ENCODE peak calls at places on chromosomes 4 and X, in ten cellular contexts. S is transverse colon, D is astrocyte of the spinal cord, Z is PC-9, C is kidney, J is mammary epithelial cell, A is cardiac fibroblast, X is tibial nerve, M is pancreas, P is lower lobe of right lung. T is an unnamed sample.

GRCh38 chrX:139725720-139726119 is 17.8 kb upstream of the MCF2 start:
- DNase-seq in D (no peak), Z (no peak), X (no peak), S (no peak), M (no peak), A (no peak), J (no peak), C (no peak), P (no peak), T (no peak)

GRCh38 chr4:113433116-113433515 is 328.4 kb downstream of the CAMK2D start:
- DNase-seq in P (no peak), C (no peak), X (no peak), J (no peak), D (no peak), Z (no peak), S (no peak), A (peak), M (no peak), T (no peak)

GRCh38 chr4:145709843-145710242 is 29.9 kb downstream of the C4orf51 start:
- DNase-seq in J (peak), C (no peak), P (no peak), A (peak), D (peak), M (no peak), X (no peak), S (no peak), Z (peak), T (peak)

GRCh38 chrX:87517571-87518141 is at the start of gene KLHL4:
- DNase-seq in Z (no peak), P (no peak), D (peak), A (peak), J (peak), M (no peak), S (no peak), C (no peak), X (no peak), T (peak)

GRCh38 chr4:86055898-86056297 is 304.0 kb downstream of the MAPK10 start:
- DNase-seq in D (peak), M (no peak), P (no peak), X (no peak), S (no peak), J (peak), Z (no peak), C (no peak), A (no peak), T (peak)

GRCh38 chr4:3868841-3869572 is 102.8 kb downstream of the ADRA2C start:
- DNase-seq in Z (no peak), X (no peak), P (no peak), S (no peak), D (no peak), C (no peak), M (no peak), A (no peak), J (no peak), T (no peak)

GRCh38 chrX:37712458-37712857 is 26.9 kb downstream of the XK start:
- DNase-seq in S (no peak), P (no peak), D (peak), J (peak), Z (no peak), A (peak), M (no peak), C (no peak), X (no peak), T (peak)

GRCh38 chrX:130097507-130098201 is 12.6 kb downstream of the ELF4 start:
- DNase-seq in A (no peak), Z (peak), J (no peak), M (no peak), P (peak), D (no peak), C (peak), S (peak), X (no peak), T (no peak)

GRCh38 chr4:153513596-153513995 is 47.4 kb downstream of the TMEM131L start:
- DNase-seq in J (no peak), Z (no peak), M (no peak), X (no peak), S (no peak), A (peak), C (no peak), P (no peak), D (peak), T (peak)

GRCh38 chr4:145679991-145680455 is at the start of gene C4orf51:
- DNase-seq in M (no peak), P (no peak), J (peak), S (no peak), C (no peak), D (peak), Z (peak), A (peak), X (no peak), T (peak)

GRCh38 chrX:152937236-152937635 is 39.4 kb downstream of the ZNF185 start:
- DNase-seq in J (no peak), P (no peak), D (no peak), C (no peak), M (no peak), S (no peak), Z (no peak), A (no peak), X (no peak), T (no peak)

GRCh38 chrX:24253030-24253429 is 60.8 kb downstream of the SUPT20HL2 start:
- DNase-seq in X (no peak), C (no peak), J (no peak), D (no peak), M (no peak), Z (no peak), P (no peak), S (no peak), A (no peak), T (no peak)

GRCh38 chr4:6206771-6207290 is 6.5 kb upstream of the JAKMIP1 start:
- DNase-seq in P (no peak), S (no peak), D (no peak), C (peak), J (no peak), Z (no peak), M (no peak), A (no peak), X (no peak), T (no peak)

GRCh38 chrX:139126493-139126892 is 404.0 kb upstream of the F9 start:
- DNase-seq in D (no peak), X (no peak), J (peak), P (no peak), A (no peak), Z (no peak), M (peak), C (no peak), S (peak), T (peak)

GRCh38 chr4:159698336-159698735 is 595.5 kb downstream of the RAPGEF2 start:
- DNase-seq in Z (no peak), J (no peak), S (no peak), M (no peak), A (no peak), C (no peak), D (peak), X (no peak), P (no peak), T (no peak)

GRCh38 chrX:56802921-56803848 is 74.1 kb downstream of the NBDY start:
- DNase-seq in A (peak), P (no peak), M (peak), X (peak), S (peak), J (peak), Z (no peak), D (peak), C (peak), T (peak)

GRCh38 chr4:75248770-75249467 is 265.3 kb downstream of the RCHY1 start:
- DNase-seq in D (no peak), S (no peak), M (no peak), A (no peak), P (no peak), Z (peak), C (no peak), X (no peak), J (peak), T (peak)
- H3K4me3 ChIP-seq in D (no peak), S (no peak), M (no peak), A (no peak), P (no peak), Z (no peak), C (no peak), X (no peak), J (no peak), T (no peak)

DNA sequence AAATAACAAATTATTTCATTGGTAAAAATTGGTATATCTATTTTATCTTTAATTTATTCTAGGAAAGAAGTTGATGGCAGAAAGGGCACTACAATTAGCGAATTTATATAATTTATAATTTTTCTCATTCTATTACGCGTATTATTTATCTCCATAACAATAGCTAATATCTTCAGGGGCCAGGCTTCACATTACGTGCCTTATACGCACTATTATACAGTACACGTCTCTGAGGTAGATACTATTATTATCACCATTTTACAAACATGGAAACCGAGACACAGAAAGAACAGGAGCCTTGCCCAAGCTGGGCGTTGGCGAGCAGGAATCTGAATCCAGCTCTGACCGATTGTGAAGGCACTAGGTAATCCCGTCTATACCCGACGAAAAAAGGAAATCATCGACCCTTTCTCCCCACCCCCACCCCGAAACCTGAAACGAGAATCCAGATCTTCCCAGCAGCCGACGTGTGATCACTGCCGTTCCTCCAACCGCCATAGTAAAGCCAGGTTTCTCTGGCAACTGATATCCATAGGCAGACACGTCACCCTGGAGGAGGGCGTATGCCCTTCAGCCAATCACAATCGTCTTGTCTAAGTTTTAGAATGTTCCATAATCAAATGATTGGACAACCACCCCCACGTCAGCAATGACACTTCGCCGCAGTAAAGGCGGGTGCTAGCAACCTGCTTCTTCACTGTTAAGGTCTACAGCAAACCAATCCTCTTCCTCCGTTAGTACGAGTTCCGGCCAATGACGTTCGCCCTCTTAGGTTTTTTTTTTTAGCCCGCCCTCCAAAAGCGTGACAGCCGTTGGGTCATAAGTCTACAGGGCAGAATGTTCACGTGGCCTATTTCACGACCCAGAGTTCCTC is at the start of gene MORF4L2:
- DNase-seq in C (peak), S (peak), D (peak), P (peak), X (peak), A (peak), J (peak), Z (peak), M (peak), T (peak)
- TF ChIP-seq CTCF in C (no peak), S (no peak), D (no peak), P (no peak), X (no peak), A (no peak), J (no peak), Z (no peak), M (no peak), T (no peak)

DNA sequence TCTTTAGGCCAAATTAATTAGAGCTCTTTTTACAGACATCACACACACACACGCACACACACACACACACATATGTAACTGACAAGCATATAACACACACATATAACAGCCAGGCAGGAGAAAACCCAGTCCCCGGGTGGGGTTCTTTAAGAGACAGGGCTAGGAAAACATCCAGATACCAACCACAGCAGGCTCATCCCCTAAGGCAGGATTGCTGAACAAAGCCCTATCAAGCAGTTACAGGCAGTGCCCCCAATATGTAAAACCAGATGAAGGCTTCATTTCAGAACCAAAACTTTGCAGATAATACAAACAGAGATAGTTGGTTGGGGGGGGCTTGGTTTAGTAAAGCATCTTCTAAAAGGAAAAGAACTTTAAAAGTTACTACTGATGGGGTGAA is 18.0 kb upstream of the FAM47E start:
- DNase-seq in X (no peak), M (no peak), D (no peak), C (no peak), S (no peak), A (no peak), Z (no peak), P (no peak), J (no peak), T (no peak)
- H3K4me3 ChIP-seq in X (no peak), M (no peak), D (no peak), C (no peak), S (no peak), A (no peak), Z (no peak), P (peak), J (no peak), T (no peak)

GRCh38 chr4:26130173-26130572 is 190.6 kb upstream of the RBPJ start:
- DNase-seq in D (no peak), Z (no peak), P (no peak), A (no peak), S (no peak), X (no peak), C (no peak), M (no peak), J (no peak), T (no peak)

GRCh38 chr4:26127851-26128337 is 192.9 kb upstream of the RBPJ start:
- DNase-seq in A (no peak), D (no peak), X (no peak), S (no peak), J (peak), M (peak), P (peak), C (no peak), Z (peak), T (peak)

GRCh38 chr4:26124753-26125236 is 196.0 kb upstream of the RBPJ start:
- DNase-seq in J (no peak), M (no peak), C (no peak), P (no peak), Z (no peak), A (peak), S (no peak), D (no peak), X (no peak), T (peak)

GRCh38 chr4:26126135-26126718 is 194.6 kb upstream of the RBPJ start:
- DNase-seq in S (no peak), X (no peak), M (no peak), P (no peak), Z (no peak), C (no peak), D (no peak), A (no peak), J (no peak), T (no peak)

GRCh38 chr4:26127001-26127400 is 193.8 kb upstream of the RBPJ start:
- DNase-seq in Z (no peak), A (no peak), X (no peak), M (no peak), S (no peak), P (no peak), C (no peak), J (no peak), D (no peak), T (no peak)
- TF ChIP-seq CTCF in Z (no peak), A (no peak), X (no peak), M (no peak), S (no peak), P (no peak), C (no peak), J (no peak), D (no peak), T (no peak)

GRCh38 chr4:76233967-76234678 is 17.4 kb upstream of the FAM47E start:
- DNase-seq in P (peak), C (peak), M (no peak), D (no peak), S (peak), X (no peak), Z (no peak), J (no peak), A (no peak), T (no peak)
- H3K4me3 ChIP-seq in P (peak), C (no peak), M (no peak), D (no peak), S (no peak), X (no peak), Z (no peak), J (no peak), A (no peak), T (no peak)

DNA sequence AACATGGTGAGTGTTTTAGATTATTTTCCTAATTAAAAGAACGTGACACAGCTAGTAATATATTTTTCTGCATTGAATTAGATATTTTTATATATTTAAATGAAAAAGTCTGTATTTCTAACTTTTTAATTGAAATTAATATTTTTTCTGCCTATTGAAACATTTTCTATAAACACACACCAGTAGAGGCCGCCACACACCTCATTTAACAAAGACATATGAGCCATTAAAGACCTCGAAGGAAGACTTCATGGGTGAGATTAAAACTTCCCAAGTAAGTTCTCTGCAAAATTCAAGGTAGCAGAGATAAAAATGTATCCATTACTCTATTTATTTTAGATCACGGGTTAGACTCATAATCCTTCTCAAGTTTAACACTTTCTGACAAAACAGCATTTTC is 8.3 kb downstream of the SLITRK2 start:
- DNase-seq in C (no peak), Z (peak), M (no peak), X (no peak), A (peak), D (peak), P (no peak), J (no peak), S (no peak), T (peak)
- TF ChIP-seq CTCF in C (no peak), Z (peak), M (peak), X (no peak), A (no peak), D (peak), P (no peak), J (no peak), S (peak), T (no peak)

GRCh38 chrX:118534716-118535493 is 39.3 kb downstream of the DOCK11 start:
- DNase-seq in X (no peak), A (no peak), S (no peak), J (no peak), D (peak), C (no peak), Z (no peak), M (no peak), P (no peak), T (no peak)
- H3K4me3 ChIP-seq in X (no peak), A (no peak), S (no peak), J (no peak), D (no peak), C (no peak), Z (no peak), M (no peak), P (no peak), T (no peak)

GRCh38 chr4:87392183-87392582 is 1.2 kb upstream of the HSD17B11 start:
- DNase-seq in J (no peak), Z (no peak), D (no peak), S (no peak), A (no peak), M (no peak), X (no peak), C (no peak), P (no peak), T (no peak)

GRCh38 chr4:87391783-87392054 is 731 bp upstream of the HSD17B11 start:
- DNase-seq in X (no peak), C (no peak), Z (no peak), S (no peak), A (no peak), M (no peak), D (no peak), P (no peak), J (no peak), T (no peak)

GRCh38 chr4:87387237-87387636 is 3.8 kb downstream of the HSD17B11 start:
- DNase-seq in D (no peak), Z (no peak), A (no peak), C (no peak), M (no peak), P (no peak), S (peak), J (no peak), X (no peak), T (no peak)

DNA sequence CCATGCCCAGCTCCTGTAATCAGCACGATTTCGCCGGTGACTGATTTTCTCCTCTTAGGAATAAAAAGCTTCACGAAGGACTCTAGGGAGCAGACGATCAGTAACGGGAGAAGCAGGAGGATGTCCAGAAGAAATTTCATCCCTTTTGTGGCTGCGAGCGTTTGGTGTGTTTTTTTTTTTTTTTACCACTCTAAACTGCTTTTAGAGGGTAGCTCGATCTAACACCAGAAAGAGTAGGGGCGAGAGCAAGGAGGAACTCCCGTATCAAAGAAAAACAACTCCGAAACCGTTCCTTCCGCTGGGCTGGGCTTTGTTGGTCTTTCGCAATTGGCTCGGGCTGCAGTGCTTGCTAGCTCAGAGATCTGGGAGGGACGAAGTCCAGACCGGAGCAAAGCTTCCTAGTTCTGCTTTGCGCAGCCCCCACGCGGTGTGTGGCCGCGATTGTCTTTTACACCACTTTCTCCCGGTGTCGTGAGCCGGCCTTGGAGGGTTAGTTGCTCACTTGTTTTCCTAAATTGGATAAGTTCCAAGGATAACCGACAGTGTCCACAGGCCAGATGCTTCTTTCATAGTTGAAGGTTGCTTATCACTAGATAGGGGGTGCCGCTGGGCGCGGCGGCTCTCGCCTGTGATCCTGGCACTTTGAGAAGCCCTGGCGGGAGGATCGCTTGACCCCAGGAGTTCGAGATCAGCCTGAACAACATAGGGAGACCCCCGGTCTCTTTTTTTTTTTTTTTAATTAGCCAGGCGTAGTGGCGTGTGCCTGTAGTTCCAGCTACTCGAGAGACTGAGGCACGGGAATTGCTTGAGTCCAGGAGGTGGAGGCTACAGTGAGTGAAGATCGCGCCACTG is at the start of gene HSD17B11:
- DNase-seq in J (peak), S (peak), Z (peak), A (peak), M (peak), C (peak), X (peak), D (peak), P (peak), T (peak)
- TF ChIP-seq CTCF in J (no peak), S (peak), Z (no peak), A (peak), M (no peak), C (peak), X (peak), D (no peak), P (peak), T (peak)

GRCh38 chr4:151226004-151226932 is 50.7 kb upstream of the PRSS48 start:
- DNase-seq in C (no peak), P (no peak), S (no peak), D (peak), J (peak), A (peak), Z (no peak), X (no peak), M (no peak), T (peak)
- H3K4me3 ChIP-seq in C (peak), P (peak), S (peak), D (peak), J (peak), A (peak), Z (no peak), X (peak), M (no peak), T (no peak)

T was measured in bronchial epithelial cell.